ENCODE peak calls at places on chromosomes 1 and 21, in nine cellular contexts. A, E, Y, T, K, C, Z, R and N are unnamed samples.
A peak's percentile ranks its signal among the peaks of the same experiment; 100 is the strongest.

GRCh38 chr1:227308367-227309336 is 9.6 kb downstream of the CDC42BPA start:
- DNase-seq in A (no peak), Y (no peak), C (no peak), T (no peak), Z (no peak), K (no peak), E (no peak), R (no peak), N (no peak)

GRCh38 chr1:61152706-61153105 is 70.3 kb downstream of the NFIA start:
- DNase-seq in C (no peak), Z (no peak), K (no peak), T (no peak), Y (no peak), R (no peak), E (no peak), A (no peak), N (no peak)

GRCh38 chr1:24786191-24786590 is 40.9 kb downstream of the CLIC4 start:
- DNase-seq in Z (no peak), C (no peak), Y (no peak), K (no peak), T (no peak), A (no peak), E (no peak), R (no peak), N (no peak)

GRCh38 chr1:99180343-99180808 is 83.9 kb upstream of the PLPPR4 start:
- DNase-seq in C (peak; percentile 81), Y (peak; percentile 80), R (peak; percentile 77), A (no peak), K (no peak), Z (peak; percentile 83), E (peak; percentile 9), T (peak; percentile 78), N (peak; percentile 41)

GRCh38 chr1:190479028-190479427 is 1.4 kb upstream of the BRINP3 start:
- DNase-seq in E (no peak), Z (no peak), K (no peak), C (peak; percentile 27), R (no peak), T (no peak), Y (peak; percentile 58), A (no peak), N (no peak)

GRCh38 chr1:28955930-28956552 is 41.7 kb downstream of the EPB41 start:
- DNase-seq in R (no peak), K (no peak), Z (no peak), A (no peak), Y (no peak), T (no peak), E (no peak), C (no peak), N (no peak)

GRCh38 chr1:78840447-78841251 is 165.9 kb downstream of the ADGRL4 start:
- DNase-seq in A (no peak), Z (no peak), C (peak; percentile 42), K (no peak), Y (no peak), T (no peak), E (no peak), R (peak; percentile 22), N (no peak)

GRCh38 chr1:55216078-55216477 is 914 bp upstream of the USP24 start:
- DNase-seq in C (no peak), T (no peak), A (no peak), K (no peak), R (no peak), Z (no peak), Y (peak; percentile 21), E (no peak), N (no peak)

GRCh38 chr21:23452384-23453083 is 2154.7 kb downstream of the MRPL39 start:
- DNase-seq in Y (no peak), C (peak; percentile 57), K (no peak), T (no peak), R (no peak), E (no peak), A (no peak), Z (no peak), N (no peak)

DNA sequence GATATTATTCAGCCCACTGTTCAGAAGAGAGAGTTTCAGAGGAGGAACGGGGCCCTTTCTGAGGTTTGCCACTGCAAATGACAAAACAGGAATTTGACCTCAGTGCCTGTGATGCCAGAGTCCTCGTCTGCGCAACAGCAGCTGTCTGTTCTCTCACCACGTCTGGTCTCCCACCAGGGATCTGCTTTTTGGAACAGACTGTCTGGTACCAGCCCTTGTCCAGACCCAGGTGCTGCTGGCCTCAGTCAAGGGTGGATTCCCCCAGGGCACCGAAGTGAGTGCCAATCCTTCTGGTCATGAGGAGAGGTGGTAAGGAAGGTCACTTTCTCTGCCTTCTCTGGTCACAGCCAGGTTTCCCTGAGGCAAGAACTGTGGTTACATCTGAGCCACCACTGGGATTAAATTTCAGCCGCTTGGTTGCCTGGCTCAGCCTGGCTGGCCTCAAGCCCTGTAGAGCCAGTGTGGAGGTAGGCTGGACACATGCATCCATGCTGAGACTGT is 2.3 kb upstream of the BCAN start:
- DNase-seq in Y (no peak), C (no peak), R (no peak), T (no peak), E (no peak), Z (no peak), K (no peak), A (no peak), N (no peak)
- H3K27me3 ChIP-seq in Y (peaks cover 29% of the 10 kb centered on the region), C (peaks cover 83% of the 10 kb centered on the region), R (peaks cover 79% of the 10 kb centered on the region), T (peaks cover 27% of the 10 kb centered on the region), E (peaks cover 16% of the 10 kb centered on the region), Z (peaks cover 97% of the 10 kb centered on the region), K (peaks cover 83% of the 10 kb centered on the region), A (peaks cover 48% of the 10 kb centered on the region), N (peaks cover 94% of the 10 kb centered on the region)

GRCh38 chr21:46540087-46540710 is 64.7 kb downstream of the S100B start:
- DNase-seq in T (no peak), K (no peak), Z (no peak), C (peak; percentile 11), A (peak; percentile 82), R (no peak), E (no peak), Y (no peak), N (no peak)

GRCh38 chr21:46542588-46543092 is 62.2 kb downstream of the S100B start:
- DNase-seq in K (no peak), T (no peak), E (no peak), C (no peak), Y (no peak), R (no peak), A (peak; percentile 81), Z (no peak), N (no peak)

GRCh38 chr21:46538851-46539666 is 65.8 kb downstream of the S100B start:
- DNase-seq in A (peak; percentile 78), Y (no peak), E (no peak), Z (no peak), C (no peak), T (no peak), K (no peak), R (no peak), N (no peak)

GRCh38 chr21:46537026-46537425 is 67.9 kb downstream of the S100B start:
- DNase-seq in K (no peak), Y (no peak), C (no peak), A (no peak), Z (no peak), R (no peak), E (no peak), T (no peak), N (no peak)

DNA sequence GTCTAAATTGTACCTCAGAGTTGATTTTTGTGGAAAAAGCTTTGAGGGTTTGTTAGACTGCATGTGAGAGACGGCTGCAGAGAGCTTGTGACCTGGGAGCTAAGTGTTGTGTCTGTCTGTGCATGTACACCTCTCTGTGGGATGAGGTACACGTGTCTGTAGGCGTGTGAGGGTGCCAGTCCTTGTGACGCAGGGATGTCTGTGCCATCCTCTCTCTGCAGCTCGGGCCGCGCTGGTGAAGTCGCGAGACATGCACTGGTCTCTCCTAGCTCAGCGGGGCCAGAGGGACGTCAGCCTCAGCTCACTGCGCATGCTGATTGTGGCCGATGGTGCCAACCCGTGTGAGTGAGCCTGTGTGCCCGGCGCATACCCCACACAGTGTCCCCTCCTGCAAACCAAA is 66.6 kb downstream of the S100B start:
- DNase-seq in Y (no peak), Z (no peak), R (no peak), E (no peak), C (no peak), K (no peak), T (no peak), A (no peak), N (no peak)
- H3K4me1 ChIP-seq in Y (no peaks in the 10 kb centered on the region), Z (no peaks in the 10 kb centered on the region), R (no peaks in the 10 kb centered on the region), E (no peaks in the 10 kb centered on the region), C (peaks cover 12% of the 10 kb centered on the region), K (no peaks in the 10 kb centered on the region), T (no peaks in the 10 kb centered on the region), A (peaks cover 5% of the 10 kb centered on the region), N (peaks cover 23% of the 10 kb centered on the region)

DNA sequence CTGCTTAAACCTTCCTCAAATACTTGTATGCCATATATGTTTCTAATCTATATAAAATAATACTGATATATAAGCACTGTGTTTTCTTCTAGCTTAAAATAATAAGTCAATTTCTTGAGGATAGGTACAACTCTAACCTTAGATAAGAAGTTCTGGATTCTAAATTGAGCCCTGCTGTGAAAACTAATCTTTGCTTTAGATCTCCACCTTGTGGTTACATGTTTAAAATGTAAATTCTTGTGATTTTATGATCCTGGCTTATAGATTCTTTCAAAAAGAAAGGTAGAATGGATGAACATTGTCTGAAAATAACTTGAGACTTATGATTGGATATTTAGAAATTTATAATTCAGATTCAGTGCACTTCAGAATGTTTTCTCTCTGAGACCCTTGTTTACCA is 38.9 kb upstream of the HMCN1 start:
- DNase-seq in K (no peak), Z (no peak), T (no peak), Y (no peak), E (no peak), C (no peak), R (no peak), A (no peak), N (no peak)
- TF ChIP-seq CTCF in K (no peak), Z (no peak), T (peak; percentile 26), Y (no peak), E (no peak), C (no peak), R (no peak), A (no peak), N (no peak)

GRCh38 chr1:47507921-47508894 is 70.4 kb downstream of the FOXD2 start:
- DNase-seq in T (no peak), C (peak; percentile 62), E (no peak), Y (peak; percentile 64), K (peak; percentile 56), A (no peak), Z (no peak), R (peak; percentile 60), N (peak; percentile 22)

GRCh38 chr1:47508900-47509488 is 71.2 kb downstream of the FOXD2 start:
- DNase-seq in R (no peak), E (no peak), A (no peak), Y (peak; percentile 75), Z (no peak), T (no peak), C (no peak), K (no peak), N (no peak)

GRCh38 chr1:47505267-47505666 is 67.4 kb downstream of the FOXD2 start:
- DNase-seq in C (no peak), E (no peak), Z (no peak), T (no peak), R (no peak), K (no peak), A (no peak), Y (no peak), N (no peak)

GRCh38 chr1:47507140-47507539 is 69.3 kb downstream of the FOXD2 start:
- DNase-seq in Z (no peak), K (no peak), A (no peak), Y (no peak), T (no peak), C (no peak), R (no peak), E (no peak), N (no peak)

DNA sequence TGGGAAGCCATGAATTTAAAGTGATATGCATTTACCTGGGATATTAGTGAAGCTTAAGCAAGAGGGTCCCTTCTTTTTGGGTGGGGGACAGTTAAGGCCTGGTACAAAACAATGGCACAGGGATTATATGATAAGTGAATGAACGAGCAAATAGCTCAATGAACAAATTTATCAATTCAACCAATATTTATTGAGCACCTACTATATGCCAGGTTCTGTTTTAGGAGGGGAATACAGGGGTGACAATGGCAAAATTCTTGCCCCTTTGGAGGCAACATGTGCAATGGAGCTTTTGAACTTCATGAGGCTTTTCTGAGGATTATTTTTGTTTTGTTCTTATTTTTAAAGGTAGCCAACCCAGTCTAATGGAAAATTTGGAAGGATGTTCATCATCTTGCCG is 68.2 kb downstream of the FOXD2 start:
- DNase-seq in E (no peak), A (no peak), Y (no peak), K (no peak), Z (no peak), C (no peak), R (no peak), T (no peak), N (no peak)
- H3K27me3 ChIP-seq in E (no peaks in the 10 kb centered on the region), A (no peaks in the 10 kb centered on the region), Y (peaks cover 8% of the 10 kb centered on the region), K (peaks cover 56% of the 10 kb centered on the region), Z (peaks cover 66% of the 10 kb centered on the region), C (peaks cover 91% of the 10 kb centered on the region), R (peaks cover 73% of the 10 kb centered on the region), T (peaks cover 5% of the 10 kb centered on the region), N (peaks cover 96% of the 10 kb centered on the region)